ENCODE peak calls at places on chromosomes 5 and 9, in seven cellular contexts. L is hepatocyte, V is GM23248, X is PC-3, Q is HCT116, Y is OCI-LY7, M is SK-N-SH. Z is an unnamed sample. For H3K9me3 and H3K9me2, the result is how much of the 10 kb centered on the place peaks cover.

GRCh38 chr5:36607838-36608783 is 1.7 kb downstream of the SLC1A3 start:
- DNase-seq in L (peak), V (peak), X (peak), Q (no peak), Y (no peak), M (no peak), Z (no peak)

GRCh38 chr5:154325566-154325965 is 120.2 kb upstream of the SAP30L start:
- DNase-seq in L (no peak), V (no peak), X (no peak), Q (no peak), Y (no peak), M (no peak), Z (no peak)

GRCh38 chr9:83920469-83920941 is 727 bp downstream of the KIF27 start:
- DNase-seq in L (peak), V (peak), X (peak), Q (no peak), Y (no peak), M (peak), Z (peak)

GRCh38 chr5:171269717-171270116 is 39.3 kb upstream of the TLX3 start:
- DNase-seq in L (no peak), V (peak), X (no peak), Q (peak), Y (no peak), M (no peak), Z (no peak)

GRCh38 chr9:75083188-75083976 is 4.6 kb downstream of the NMRK1 start:
- DNase-seq in L (peak), V (no peak), X (peak), Q (no peak), Y (no peak), M (no peak), Z (no peak)

GRCh38 chr5:128920345-128921215 is 44.7 kb upstream of the SLC27A6 start:
- DNase-seq in L (no peak), V (peak), X (peak), Q (peak), Y (no peak), M (no peak), Z (no peak)

GRCh38 chr9:15135167-15135792 is 171.7 kb downstream of the TTC39B start:
- DNase-seq in L (peak), V (peak), X (peak), Q (peak), Y (peak), M (peak), Z (peak)

GRCh38 chr5:1474875-1475543 is 29.8 kb upstream of the SLC6A3 start:
- DNase-seq in L (no peak), V (no peak), X (no peak), Q (no peak), Y (no peak), M (no peak), Z (no peak)

GRCh38 chr9:125961037-125961436 is 213.9 kb downstream of the PBX3 start:
- DNase-seq in L (no peak), V (no peak), X (no peak), Q (no peak), Y (no peak), M (no peak), Z (no peak)

GRCh38 chr9:99823392-99824377 is 2.0 kb downstream of the NR4A3 start:
- DNase-seq in L (peak), V (peak), X (peak), Q (no peak), Y (peak), M (peak), Z (peak)

GRCh38 chr5:169657127-169657526 is 20.1 kb downstream of the DOCK2 start:
- DNase-seq in L (no peak), V (peak), X (no peak), Q (no peak), Y (no peak), M (no peak), Z (no peak)

GRCh38 chr5:112407240-112407639 is 11.8 kb downstream of the EPB41L4A start:
- DNase-seq in L (no peak), V (no peak), X (no peak), Q (no peak), Y (no peak), M (no peak), Z (no peak)

GRCh38 chr9:98401140-98402025 is 145.9 kb upstream of the TBC1D2 start:
- DNase-seq in L (peak), V (peak), X (no peak), Q (no peak), Y (no peak), M (no peak), Z (no peak)

GRCh38 chr5:36701085-36701691 is 94.8 kb downstream of the SLC1A3 start:
- DNase-seq in L (no peak), V (no peak), X (no peak), Q (no peak), Y (peak), M (no peak), Z (no peak)

GRCh38 chr9:17799383-17799782 is 220.5 kb downstream of the SH3GL2 start:
- DNase-seq in L (no peak), V (peak), X (peak), Q (no peak), Y (no peak), M (no peak), Z (no peak)

GRCh38 chr5:74966151-74967050 is 86.0 kb downstream of the GCNT4 start:
- DNase-seq in L (no peak), V (peak), X (no peak), Q (no peak), Y (no peak), M (no peak), Z (no peak)

GRCh38 chr5:39072915-39073758 is 1.1 kb downstream of the RICTOR start:
- DNase-seq in L (peak), V (peak), X (peak), Q (no peak), Y (peak), M (peak), Z (peak)

GRCh38 chr5:96096724-96097123 is 135.1 kb upstream of the ELL2 start:
- DNase-seq in L (no peak), V (peak), X (peak), Q (no peak), Y (no peak), M (no peak), Z (no peak)

GRCh38 chr5:155792873-155793272 is 534.1 kb upstream of the SGCD start:
- DNase-seq in L (no peak), V (no peak), X (no peak), Q (no peak), Y (no peak), M (no peak), Z (no peak)

GRCh38 chr5:155799308-155799707 is 527.7 kb upstream of the SGCD start:
- DNase-seq in L (no peak), V (no peak), X (no peak), Q (no peak), Y (no peak), M (no peak), Z (no peak)

DNA sequence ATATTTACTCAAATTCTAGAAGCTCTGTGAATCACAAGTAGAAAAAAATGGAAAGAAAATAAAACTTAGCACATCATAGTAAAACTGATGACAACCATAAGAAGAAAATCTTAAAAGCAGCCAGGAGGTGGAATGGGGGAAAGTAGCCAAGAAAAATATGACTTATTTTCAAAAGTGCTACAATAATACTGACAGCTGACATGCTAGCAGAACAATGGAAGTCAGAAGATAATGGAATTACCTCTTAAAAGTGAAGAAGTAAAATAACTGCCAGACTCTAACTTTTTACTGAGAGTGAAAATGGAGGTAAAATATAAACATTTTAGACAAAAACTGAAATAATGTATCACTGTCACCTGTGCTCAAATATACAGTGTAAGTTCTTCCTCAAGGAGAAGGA is 532.2 kb upstream of the SGCD start:
- DNase-seq in L (no peak), V (peak), X (no peak), Q (peak), Y (peak), M (no peak), Z (peak)
- H3K9me3 ChIP-seq in L (under half), V (under half), X (under half), Q (under half), Y (under half), M (under half), Z (under half)

GRCh38 chr9:82893549-82893948 is 169.4 kb downstream of the RASEF start:
- DNase-seq in L (no peak), V (no peak), X (no peak), Q (no peak), Y (no peak), M (no peak), Z (no peak)

GRCh38 chr9:82891321-82891720 is 171.6 kb downstream of the RASEF start:
- DNase-seq in L (no peak), V (no peak), X (no peak), Q (no peak), Y (no peak), M (no peak), Z (no peak)

GRCh38 chr9:82890401-82890800 is 172.5 kb downstream of the RASEF start:
- DNase-seq in L (no peak), V (no peak), X (no peak), Q (no peak), Y (no peak), M (no peak), Z (no peak)

GRCh38 chr9:82890865-82891264 is 172.1 kb downstream of the RASEF start:
- DNase-seq in L (no peak), V (no peak), X (no peak), Q (no peak), Y (no peak), M (no peak), Z (no peak)

DNA sequence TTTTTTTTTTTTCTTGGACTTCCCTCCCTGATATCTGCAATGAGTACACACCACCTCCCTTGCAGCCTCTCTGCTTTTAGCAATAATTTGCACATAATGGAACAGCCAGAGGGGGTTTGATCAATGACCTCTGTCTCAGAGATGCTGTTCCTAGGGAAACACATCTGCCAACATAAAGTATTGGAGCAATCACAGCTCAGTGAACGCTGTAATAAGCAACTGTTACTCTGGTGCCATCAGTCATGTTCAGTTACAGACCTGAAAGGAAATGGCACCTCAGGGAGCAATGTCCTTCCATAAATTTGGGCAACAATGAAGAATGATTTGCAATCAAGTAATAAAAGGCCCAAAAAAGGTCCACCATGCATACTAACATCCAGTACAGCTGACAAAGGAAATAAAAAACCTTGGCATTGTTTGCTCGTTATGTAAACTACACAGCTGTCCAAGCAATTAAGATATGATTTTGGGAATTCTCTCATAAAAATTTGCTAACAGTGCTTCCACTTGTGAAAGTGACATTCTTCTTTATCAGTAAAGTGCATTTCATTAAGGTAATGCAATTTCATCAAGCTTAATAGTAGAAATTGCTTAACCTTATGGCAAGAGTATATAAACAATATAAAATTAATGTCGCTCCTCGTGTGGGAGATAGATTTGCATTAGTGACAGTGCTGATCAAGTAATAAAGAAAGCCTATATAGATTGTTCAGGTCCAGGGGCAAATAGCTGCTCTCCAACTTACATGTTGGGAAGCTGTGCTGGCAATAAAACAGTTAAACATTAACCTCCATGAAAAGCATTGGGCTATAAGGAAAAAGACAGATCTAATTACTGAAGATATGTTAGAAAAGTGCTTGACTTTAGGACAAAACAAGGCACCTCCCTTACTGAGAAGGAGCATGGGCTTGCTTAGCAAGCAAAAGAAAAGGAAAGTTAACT is 167.7 kb downstream of the RASEF start:
- DNase-seq in L (peak), V (no peak), X (no peak), Q (no peak), Y (no peak), M (peak), Z (no peak)
- H3K9me2 ChIP-seq in L (under half), V (under half), X (under half), Q (under half), Y (under half), M (under half), Z (under half)

GRCh38 chr9:130060296-130060695 is 6.6 kb downstream of the GPR107 start:
- DNase-seq in L (no peak), V (no peak), X (no peak), Q (no peak), Y (no peak), M (no peak), Z (no peak)
- TF ChIP-seq EZH2phosphoT487 in L (no peak), V (no peak), X (no peak), Q (no peak), Y (no peak), M (no peak), Z (no peak)

DNA sequence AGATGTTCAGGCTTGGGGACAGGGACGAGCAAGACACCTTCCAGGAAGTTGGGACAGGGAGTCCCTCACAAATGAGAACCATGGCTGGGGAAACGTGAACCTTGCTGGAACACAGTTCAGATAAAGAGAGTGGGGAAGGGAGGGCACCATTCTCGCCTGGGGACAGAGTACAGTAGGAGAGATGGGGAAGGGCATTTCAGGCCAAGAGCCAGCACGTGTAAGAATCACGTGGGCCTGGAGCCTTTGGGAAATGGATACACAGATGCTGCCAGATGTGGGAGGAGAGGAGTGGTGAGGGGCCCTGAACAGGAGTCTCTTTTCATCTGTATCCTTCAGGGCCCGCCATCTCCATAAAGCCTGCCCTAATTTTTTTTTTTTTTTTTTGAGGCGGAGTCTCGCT is 13.7 kb downstream of the CLTB start:
- DNase-seq in L (peak), V (no peak), X (no peak), Q (no peak), Y (no peak), M (peak), Z (no peak)
- H3K9me3 ChIP-seq in L (under half), V (under half), X (under half), Q (under half), Y (under half), M (under half), Z (under half)

DNA sequence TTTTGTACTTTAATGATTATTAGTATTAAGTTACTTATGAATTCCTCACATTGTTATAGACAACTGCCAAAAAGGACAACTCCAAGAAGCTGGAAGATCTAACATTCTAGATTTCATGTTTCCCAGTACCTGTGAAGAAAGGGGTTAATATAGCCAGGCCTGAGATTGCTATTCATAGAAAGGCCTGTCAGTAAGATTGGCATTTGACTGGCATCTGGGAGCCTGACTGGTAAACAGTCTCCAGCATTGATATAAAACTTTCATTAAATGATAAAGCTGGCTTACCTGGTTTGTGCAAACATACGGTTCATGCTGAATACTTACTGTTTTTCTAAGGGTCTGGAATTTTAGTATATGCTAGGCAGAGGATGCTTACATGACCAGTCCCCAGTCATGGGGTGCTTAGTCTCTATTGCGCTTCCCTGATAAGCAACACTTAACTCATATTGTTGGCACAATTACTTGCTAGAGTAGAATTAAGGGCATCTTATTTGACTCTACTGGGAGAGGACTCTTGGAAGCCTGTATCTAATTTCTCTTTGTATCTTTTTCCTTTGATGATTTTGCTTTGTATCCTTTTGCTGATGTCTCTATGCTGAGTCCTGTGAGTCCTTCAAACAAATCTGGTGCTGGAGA is 340.4 kb upstream of the SEMA6A start:
- DNase-seq in L (no peak), V (no peak), X (no peak), Q (no peak), Y (no peak), M (no peak), Z (no peak)
- H3K9me2 ChIP-seq in L (under half), V (under half), X (under half), Q (under half), Y (under half), M (under half), Z (under half)